ENCODE peak calls at places on chromosomes 2 and 18, in four cellular contexts. L is caudate nucleus, J is HT-29, O is H9. M is an unnamed sample.

GRCh38 chr2:11799826-11800225 is 53.4 kb downstream of the LPIN1 start:
- DNase-seq in L (no peak), J (no peak), O (no peak), M (no peak)

GRCh38 chr18:26721876-26722581 is 143.5 kb downstream of the AQP4 start:
- DNase-seq in L (no peak), J (no peak), O (no peak), M (no peak)

GRCh38 chr2:45220227-45220626 is 211.0 kb upstream of the SIX2 start:
- DNase-seq in L (no peak), J (no peak), O (no peak), M (no peak)

GRCh38 chr2:96509114-96509846 is 4.1 kb upstream of the NEURL3 start:
- DNase-seq in L (peak; percentile 77), J (peak; percentile 95), O (peak; percentile 96), M (no peak)

GRCh38 chr2:157934684-157935377 is 58.7 kb upstream of the ACVR1 start:
- DNase-seq in L (no peak), J (no peak), O (no peak), M (no peak)

GRCh38 chr2:206275274-206276160 is 1.1 kb downstream of the ZDBF2 start:
- DNase-seq in L (no peak), J (no peak), O (no peak), M (no peak)

GRCh38 chr2:169741-170140 is 94.1 kb downstream of the SH3YL1 start:
- DNase-seq in L (no peak), J (no peak), O (no peak), M (no peak)

GRCh38 chr2:150476213-150476740 is 11.2 kb downstream of the RND3 start:
- DNase-seq in L (no peak), J (peak; percentile 50), O (no peak), M (no peak)

GRCh38 chr2:236352761-236353593 is 88.8 kb upstream of the ASB18 start:
- DNase-seq in L (no peak), J (peak; percentile 57), O (peak; percentile 23), M (no peak)

GRCh38 chr2:55120634-55121359 is 70.5 kb upstream of the RTN4 start:
- DNase-seq in L (peak; percentile 88), J (no peak), O (no peak), M (no peak)

GRCh38 chr2:135475128-135475527 is 55.9 kb downstream of the ZRANB3 start:
- DNase-seq in L (no peak), J (no peak), O (no peak), M (no peak)

GRCh38 chr2:20135631-20136050 is 84.2 kb upstream of the LAPTM4A start:
- DNase-seq in L (peak; percentile 4), J (peak; percentile 58), O (peak; percentile 85), M (peak; percentile 50)

GRCh38 chr18:56702946-56703345 is 51.8 kb downstream of the WDR7 start:
- DNase-seq in L (peak; percentile 35), J (peak; percentile 58), O (no peak), M (no peak)

GRCh38 chr2:31004252-31004651 is 134.0 kb downstream of the GALNT14 start:
- DNase-seq in L (no peak), J (no peak), O (no peak), M (no peak)

GRCh38 chr18:70499218-70499691 is 210.4 kb downstream of the SOCS6 start:
- DNase-seq in L (no peak), J (no peak), O (peak; percentile 76), M (no peak)

GRCh38 chr2:120253021-120253882 is 600 bp downstream of the RALB start:
- DNase-seq in L (peak; percentile 59), J (peak; percentile 79), O (peak; percentile 71), M (no peak)

GRCh38 chr2:156320491-156320896 is 12.0 kb downstream of the NR4A2 start:
- DNase-seq in L (no peak), J (no peak), O (no peak), M (no peak)

GRCh38 chr2:33620-34019 is 12.7 kb downstream of the FAM110C start:
- DNase-seq in L (no peak), J (peak; percentile 86), O (no peak), M (no peak)

GRCh38 chr2:222903234-222904220 is 42.7 kb downstream of the ACSL3 start:
- DNase-seq in L (peak; percentile 52), J (peak; percentile 74), O (no peak), M (no peak)

GRCh38 chr2:66568650-66569300 is 133.8 kb downstream of the MEIS1 start:
- DNase-seq in L (no peak), J (no peak), O (no peak), M (no peak)

GRCh38 chr2:1607971-1608688 is 136.2 kb downstream of the PXDN start:
- DNase-seq in L (no peak), J (no peak), O (no peak), M (no peak)

GRCh38 chr2:47232738-47233415 is 77.8 kb upstream of the STPG4 start:
- DNase-seq in L (no peak), J (peak; percentile 54), O (no peak), M (no peak)

GRCh38 chr18:38909972-38910371 is 1344.4 kb upstream of the CELF4 start:
- DNase-seq in L (no peak), J (no peak), O (no peak), M (no peak)

GRCh38 chr18:3921826-3922225 is 471.9 kb downstream of the TGIF1 start:
- DNase-seq in L (no peak), J (no peak), O (no peak), M (no peak)

GRCh38 chr2:218028189-218028495 is 25.3 kb upstream of the TNS1 start:
- DNase-seq in L (no peak), J (no peak), O (peak; percentile 15), M (no peak)

GRCh38 chr2:46988733-46989481 is 73.3 kb upstream of the MCFD2 start:
- DNase-seq in L (peak; percentile 93), J (no peak), O (peak; percentile 53), M (no peak)

GRCh38 chr18:68186039-68186438 is 528.9 kb downstream of the TMX3 start:
- DNase-seq in L (no peak), J (no peak), O (no peak), M (no peak)

GRCh38 chr2:232230557-232230956 is 148.0 kb upstream of the ALPP start:
- DNase-seq in L (no peak), J (peak; percentile 28), O (peak; percentile 77), M (peak; percentile 28)

GRCh38 chr18:23134780-23135678 is at the start of gene CABLES1:
- DNase-seq in L (peak; percentile 67), J (peak; percentile 67), O (peak; percentile 55), M (no peak)

GRCh38 chr2:220076734-220077133 is 449.3 kb downstream of the SLC4A3 start:
- DNase-seq in L (no peak), J (peak; percentile 11), O (no peak), M (no peak)

GRCh38 chr2:40243581-40243980 is 208.3 kb downstream of the SLC8A1 start:
- DNase-seq in L (no peak), J (no peak), O (no peak), M (no peak)

GRCh38 chr2:127526940-127527804 is 883 bp upstream of the IWS1 start:
- DNase-seq in L (no peak), J (peak; percentile 91), O (no peak), M (no peak)

GRCh38 chr18:44938396-44939036 is 257.8 kb downstream of the SETBP1 start:
- DNase-seq in L (no peak), J (no peak), O (no peak), M (no peak)

GRCh38 chr2:240376739-240377138 is 58.7 kb upstream of the GPC1 start:
- DNase-seq in L (no peak), J (no peak), O (no peak), M (no peak)

GRCh38 chr2:155871940-155872339 is 460.6 kb downstream of the NR4A2 start:
- DNase-seq in L (no peak), J (no peak), O (no peak), M (no peak)